ENCODE peak calls at places on chromosomes 7 and 10, in nine cellular contexts. D is fibroblast of pulmonary artery, B is mucosa of descending colon, J is colonic mucosa, S is GM10248, H is K562, N is fibroblast of lung, O is cardiac muscle cell, K is progenitor cell of endocrine pancreas. Y is an unnamed sample.
A peak's percentile ranks its signal among the peaks of the same experiment; 100 is the strongest.

GRCh38 chr10:27568196-27569175 is 64.4 kb downstream of the RAB18 start:
- DNase-seq in O (peak; percentile 67), B (no peak), D (peak; percentile 63), J (no peak), S (no peak), N (no peak), H (no peak), K (no peak), Y (no peak)

GRCh38 chr7:157606140-157606539 is 269.3 kb downstream of the DNAJB6 start:
- DNase-seq in J (no peak), N (no peak), D (no peak), H (no peak), K (no peak), B (no peak), S (no peak), O (no peak), Y (no peak)

GRCh38 chr10:82319558-82319957 is 444.6 kb downstream of the NRG3 start:
- DNase-seq in D (no peak), N (no peak), B (no peak), H (no peak), K (no peak), J (no peak), S (no peak), O (no peak), Y (peak; percentile 84)

GRCh38 chr7:111730476-111731300 is 168.4 kb upstream of the IMMP2L start:
- DNase-seq in H (peak; percentile 67), J (no peak), D (peak; percentile 53), S (peak; percentile 44), K (no peak), B (no peak), N (peak; percentile 23), O (peak; percentile 42), Y (no peak)

GRCh38 chr7:91789558-91789957 is 90.9 kb downstream of the MTERF1 start:
- DNase-seq in D (no peak), N (no peak), H (no peak), S (no peak), J (no peak), O (peak; percentile 49), K (no peak), B (no peak), Y (no peak)

GRCh38 chr10:3683560-3683959 is 101.4 kb downstream of the KLF6 start:
- DNase-seq in O (no peak), B (no peak), D (no peak), H (no peak), S (no peak), N (no peak), K (no peak), J (no peak), Y (no peak)

GRCh38 chr10:50224330-50224952 is 26.9 kb downstream of the ASAH2 start:
- DNase-seq in N (peak; percentile 55), J (peak; percentile 29), B (peak; percentile 40), K (no peak), S (peak; percentile 43), H (no peak), O (peak; percentile 71), D (peak; percentile 70), Y (peak; percentile 26)

GRCh38 chr7:140008755-140009610 is 53.8 kb downstream of the PARP12 start:
- DNase-seq in S (no peak), N (no peak), K (no peak), H (no peak), D (no peak), O (no peak), B (no peak), J (no peak), Y (no peak)

GRCh38 chr10:113916053-113916452 is 61.6 kb downstream of the NHLRC2 start:
- DNase-seq in O (no peak), B (no peak), D (no peak), K (no peak), J (no peak), H (no peak), S (no peak), N (no peak), Y (no peak)

GRCh38 chr10:60414877-60415585 is 25.4 kb upstream of the ANK3 start:
- DNase-seq in H (no peak), N (peak; percentile 97), K (no peak), O (peak; percentile 77), J (no peak), B (no peak), D (peak; percentile 81), S (no peak), Y (no peak)

GRCh38 chr10:26259341-26259740 is 42.8 kb downstream of the GAD2 start:
- DNase-seq in S (no peak), H (no peak), J (no peak), O (no peak), N (no peak), K (no peak), D (no peak), B (no peak), Y (no peak)

GRCh38 chr10:27558612-27559020 is 54.5 kb downstream of the RAB18 start:
- DNase-seq in J (peak; percentile 69), D (peak; percentile 61), O (peak; percentile 70), S (peak; percentile 59), N (peak; percentile 27), H (peak; percentile 32), K (peak; percentile 18), B (peak; percentile 67), Y (peak; percentile 42)

GRCh38 chr10:24465124-24465874 is 256.4 kb downstream of the KIAA1217 start:
- DNase-seq in D (peak; percentile 45), B (peak; percentile 47), K (no peak), O (peak; percentile 76), H (no peak), S (no peak), N (peak; percentile 99), J (peak; percentile 45), Y (no peak)

GRCh38 chr7:15750741-15751140 is 64.3 kb upstream of the MEOX2 start:
- DNase-seq in B (no peak), N (peak; percentile 29), O (no peak), D (no peak), S (no peak), H (no peak), J (no peak), K (no peak), Y (no peak)

GRCh38 chr7:42237162-42237821 is at the start of gene GLI3:
- DNase-seq in D (peak; percentile 95), O (peak; percentile 97), N (peak; percentile 94), S (peak; percentile 68), B (peak; percentile 53), H (peak; percentile 66), J (peak; percentile 76), K (peak; percentile 58), Y (peak; percentile 48)
- TF ChIP-seq CTCF in D (peak; percentile 25), O (peak; percentile 35), N (no peak), S (no peak), B (no peak), H (no peak), J (no peak), K (peak; percentile 32), Y (no peak)

DNA sequence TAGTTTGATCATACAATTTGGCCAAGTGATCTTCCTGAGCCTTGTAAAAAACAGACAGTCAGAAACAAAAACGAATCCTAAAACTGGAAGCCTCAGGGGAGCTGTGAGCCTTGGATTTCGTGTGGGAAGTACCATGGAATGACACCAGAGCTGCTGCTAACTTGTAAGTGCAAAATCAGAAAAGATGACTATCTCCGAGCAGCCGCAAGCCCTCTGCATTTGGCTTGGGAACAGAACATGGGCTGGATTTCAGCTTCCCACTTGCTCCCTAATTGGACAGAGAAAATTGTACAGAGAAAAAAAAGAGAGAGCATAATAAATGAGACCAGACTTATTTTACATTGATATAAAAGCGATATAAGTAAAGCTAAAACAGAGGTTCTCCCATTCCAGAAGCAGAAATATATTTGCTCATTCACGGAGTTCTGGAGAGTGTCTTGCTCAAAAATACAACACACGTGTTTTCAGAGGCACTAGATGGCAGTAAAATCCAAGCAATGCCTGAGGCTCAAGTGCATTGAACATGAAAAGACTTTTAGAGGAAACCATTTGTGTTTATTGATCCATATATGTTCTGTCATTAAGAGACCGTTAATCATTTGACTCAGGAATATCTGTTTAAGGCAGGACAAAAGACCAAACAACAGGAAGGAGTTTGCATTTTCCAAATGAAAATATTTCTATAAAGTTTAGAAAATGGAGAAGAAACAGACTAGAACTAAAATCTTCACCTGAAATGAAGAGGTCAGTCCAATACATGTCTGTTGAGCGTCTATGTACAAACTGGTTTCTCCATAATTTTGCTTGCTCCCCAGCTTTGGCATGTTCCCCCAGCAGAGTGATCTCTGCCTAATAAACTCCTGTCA is 78.3 kb upstream of the SLC26A5 start:
- DNase-seq in O (peak; percentile 55), K (no peak), S (peak; percentile 18), H (peak; percentile 42), B (no peak), D (peak; percentile 55), N (peak; percentile 37), J (no peak), Y (no peak)
- TF ChIP-seq CTCF in O (peak; percentile 50), K (peak; percentile 59), S (no peak), H (peak; percentile 74), B (no peak), D (peak; percentile 42), N (peak; percentile 49), J (peak; percentile 12), Y (no peak)

GRCh38 chr10:71011141-71011540 is 122.8 kb upstream of the PCBD1 start:
- DNase-seq in H (no peak), S (no peak), K (no peak), J (no peak), O (no peak), B (no peak), N (no peak), D (no peak), Y (no peak)

GRCh38 chr10:71009031-71009605 is 120.8 kb upstream of the PCBD1 start:
- DNase-seq in H (no peak), J (no peak), D (no peak), K (no peak), N (no peak), O (no peak), B (no peak), S (no peak), Y (peak; percentile 71)

GRCh38 chr10:71008150-71008549 is 119.8 kb upstream of the PCBD1 start:
- DNase-seq in K (no peak), O (no peak), H (no peak), D (no peak), J (no peak), B (no peak), S (no peak), N (no peak), Y (no peak)

GRCh38 chr10:71007516-71007915 is 119.2 kb upstream of the PCBD1 start:
- DNase-seq in D (no peak), J (no peak), O (no peak), S (no peak), N (no peak), H (no peak), K (no peak), B (no peak), Y (no peak)

DNA sequence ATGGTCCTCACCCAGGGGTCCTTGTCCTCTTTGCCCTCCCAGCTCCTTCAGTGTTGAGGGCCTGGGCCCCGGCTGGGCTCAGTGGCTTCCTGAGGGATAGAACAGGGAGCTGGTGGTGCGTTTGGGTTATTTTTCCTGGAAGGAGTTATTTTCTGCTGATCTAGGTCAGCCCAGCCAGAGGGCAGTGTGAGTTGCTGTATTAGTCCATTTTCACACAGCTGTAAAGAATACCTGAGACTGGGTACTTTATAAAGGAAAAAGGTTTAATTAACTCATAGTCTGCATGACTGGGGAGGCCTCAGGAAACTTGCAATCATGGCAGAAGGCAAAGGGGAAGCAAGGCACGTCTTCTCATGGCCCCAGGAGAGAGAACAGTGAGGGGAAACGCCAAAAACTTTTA is 122.4 kb upstream of the PCBD1 start:
- DNase-seq in S (no peak), K (no peak), J (no peak), H (no peak), D (no peak), O (no peak), N (no peak), B (no peak), Y (no peak)
- TF ChIP-seq CTCF in S (no peak), K (no peak), J (no peak), H (no peak), D (no peak), O (peak; percentile 13), N (no peak), B (no peak), Y (no peak)

GRCh38 chr7:127884066-127884559 is 147.1 kb downstream of the LRRC4 start:
- DNase-seq in K (no peak), S (no peak), N (no peak), J (no peak), O (no peak), D (no peak), B (no peak), H (no peak), Y (peak; percentile 22)
- TF ChIP-seq CTCF in K (peak; percentile 9), S (no peak), N (no peak), J (no peak), O (peak; percentile 10), D (no peak), B (no peak), H (no peak), Y (peak; percentile 29)